ENCODE peak calls at places on chromosomes 13 and 19, in ten cellular contexts. Z, A, C, D, V, L, B, F, P and O are unnamed samples.
A peak's percentile ranks its signal among the peaks of the same experiment; 100 is the strongest.

GRCh38 chr19:46408611-46409039 is 4.7 kb downstream of the CCDC8 start:
- DNase-seq in L (no peak), P (peak; percentile 75), Z (no peak), F (no peak), D (no peak), C (no peak), B (no peak), V (no peak), A (no peak), O (no peak)

GRCh38 chr13:44573790-44574465 is 2.2 kb downstream of the TSC22D1 start:
- DNase-seq in A (peak; percentile 55), C (no peak), Z (no peak), L (peak; percentile 27), F (no peak), B (no peak), D (no peak), V (peak; percentile 54), P (no peak), O (no peak)

GRCh38 chr13:72820156-72820897 is 38.4 kb downstream of the PIBF1 start:
- DNase-seq in A (no peak), P (no peak), D (no peak), L (peak; percentile 52), V (no peak), F (no peak), C (no peak), B (no peak), Z (no peak), O (no peak)

GRCh38 chr19:17327654-17328516 is 6.8 kb downstream of the ANO8 start:
- DNase-seq in D (peak; percentile 31), P (no peak), V (no peak), Z (no peak), F (no peak), C (no peak), A (peak; percentile 96), L (no peak), B (peak; percentile 46), O (no peak)

GRCh38 chr19:13764101-13764807 is at the start of gene MRI1:
- DNase-seq in A (peak; percentile 48), B (peak; percentile 61), V (no peak), D (peak; percentile 53), P (peak; percentile 29), L (peak; percentile 93), Z (peak; percentile 61), C (peak; percentile 71), F (peak; percentile 71), O (no peak)

GRCh38 chr13:23959231-23959862 is 62.0 kb upstream of the C1QTNF9B start:
- DNase-seq in C (no peak), Z (no peak), P (no peak), D (no peak), V (no peak), A (no peak), F (no peak), L (no peak), B (no peak), O (no peak)

GRCh38 chr13:108270442-108270841 is 924 bp downstream of the TNFSF13B start:
- DNase-seq in C (no peak), V (no peak), P (no peak), Z (no peak), L (no peak), F (no peak), B (peak; percentile 16), D (no peak), A (no peak), O (no peak)

GRCh38 chr13:99124695-99125334 is 75.8 kb upstream of the UBAC2 start:
- DNase-seq in D (no peak), C (no peak), L (peak; percentile 66), A (no peak), Z (no peak), B (no peak), F (no peak), V (peak; percentile 9), P (no peak), O (peak; percentile 26)

GRCh38 chr19:47618771-47619170 is 9.8 kb downstream of the BICRA start:
- DNase-seq in L (no peak), F (no peak), D (no peak), P (no peak), Z (no peak), V (no peak), C (no peak), B (no peak), A (no peak), O (no peak)

GRCh38 chr19:48818234-48818823 is 7.5 kb upstream of the BCAT2 start:
- DNase-seq in C (peak; percentile 72), D (no peak), Z (no peak), F (peak; percentile 93), P (no peak), V (no peak), A (no peak), B (no peak), L (no peak), O (no peak)

GRCh38 chr19:53102186-53102585 is 1.0 kb downstream of the ZNF160 start:
- DNase-seq in L (no peak), P (no peak), D (no peak), Z (no peak), B (no peak), V (no peak), F (no peak), C (no peak), A (no peak), O (no peak)

GRCh38 chr19:7925171-7925837 is 631 bp downstream of the CTXN1 start:
- DNase-seq in Z (peak; percentile 79), V (no peak), A (peak; percentile 94), P (no peak), F (peak; percentile 67), C (peak; percentile 75), L (peak; percentile 89), B (peak; percentile 79), D (peak; percentile 58), O (no peak)

GRCh38 chr19:10412257-10412977 is 7.9 kb upstream of the PDE4A start:
- DNase-seq in P (no peak), B (peak; percentile 66), C (no peak), A (no peak), Z (no peak), L (no peak), D (no peak), F (no peak), V (no peak), O (no peak)

GRCh38 chr13:48233097-48233885 is at the start of gene ITM2B:
- DNase-seq in B (peak; percentile 62), L (peak; percentile 93), Z (peak; percentile 42), V (no peak), F (peak; percentile 49), P (no peak), D (peak; percentile 58), C (peak; percentile 50), A (peak; percentile 80), O (no peak)

GRCh38 chr19:46015080-46015960 is 7.5 kb downstream of the PGLYRP1 start:
- DNase-seq in F (peak; percentile 65), Z (peak; percentile 55), V (no peak), C (peak; percentile 61), B (peak; percentile 63), A (peak; percentile 94), P (no peak), L (peak; percentile 65), D (peak; percentile 47), O (no peak)

GRCh38 chr13:44972956-44973581 is 16.2 kb downstream of the NUFIP1 start:
- DNase-seq in D (no peak), A (no peak), F (peak; percentile 16), B (no peak), Z (no peak), P (no peak), C (peak; percentile 2), L (peak; percentile 41), V (no peak), O (no peak)

GRCh38 chr19:47086280-47086679 is 27.3 kb downstream of the ZC3H4 start:
- DNase-seq in Z (no peak), D (no peak), F (no peak), B (no peak), C (no peak), V (no peak), A (no peak), L (no peak), P (no peak), O (no peak)

GRCh38 chr13:28718186-28718537 is 608 bp downstream of the SLC46A3 start:
- DNase-seq in P (peak; percentile 11), Z (no peak), B (peak; percentile 8), F (no peak), A (no peak), L (no peak), C (no peak), D (no peak), V (no peak), O (peak; percentile 15)

GRCh38 chr13:113192902-113193301 is 15.6 kb downstream of the PCID2 start:
- DNase-seq in A (no peak), L (peak; percentile 42), Z (no peak), C (no peak), P (no peak), B (no peak), V (no peak), D (no peak), F (no peak), O (no peak)

GRCh38 chr13:92315265-92315664 is 911.3 kb upstream of the GPC6 start:
- DNase-seq in D (no peak), L (no peak), F (no peak), P (no peak), Z (no peak), C (no peak), V (no peak), A (no peak), B (no peak), O (no peak)

GRCh38 chr13:18944501-18945068 is 237.0 kb downstream of the TUBA3C start:
- DNase-seq in V (no peak), C (no peak), F (no peak), L (no peak), B (no peak), Z (no peak), A (no peak), P (no peak), D (no peak), O (no peak)

GRCh38 chr13:47845981-47846380 is 155.1 kb downstream of the SUCLA2 start:
- DNase-seq in F (no peak), B (no peak), L (no peak), V (no peak), Z (no peak), A (no peak), P (no peak), C (no peak), D (no peak), O (no peak)

GRCh38 chr13:60611523-60611922 is 214.5 kb downstream of the TDRD3 start:
- DNase-seq in D (no peak), A (no peak), L (no peak), Z (no peak), F (no peak), P (no peak), B (no peak), V (no peak), C (no peak), O (no peak)

GRCh38 chr13:23679214-23679613 is 109.0 kb downstream of the TNFRSF19 start:
- DNase-seq in P (no peak), Z (no peak), D (no peak), C (no peak), L (no peak), A (no peak), F (no peak), V (no peak), B (peak; percentile 26), O (no peak)

GRCh38 chr13:49240017-49240416 is 7.7 kb upstream of the CDADC1 start:
- DNase-seq in D (no peak), L (peak; percentile 62), A (no peak), B (peak; percentile 57), F (peak; percentile 5), V (no peak), Z (no peak), C (no peak), P (no peak), O (no peak)

GRCh38 chr13:33349314-33349995 is 63.9 kb upstream of the STARD13 start:
- DNase-seq in B (no peak), L (peak; percentile 12), C (no peak), A (peak; percentile 47), V (no peak), F (no peak), Z (no peak), P (no peak), D (no peak), O (no peak)